ENCODE peak calls at places on chromosomes 11 and 22, in six cellular contexts. X is IMR-90, B is neuronal stem cell, K is mesenchymal stem cell, O is H1, R is trophoblast cell. T is an unnamed sample.

GRCh38 chr11:113591122-113591521 is 115.0 kb downstream of the TMPRSS5 start:
- DNase-seq in X (no peak), K (no peak), O (no peak), R (no peak), B (no peak), T (no peak)

GRCh38 chr11:73415854-73416615 is 39.8 kb downstream of the RELT start:
- DNase-seq in B (no peak), K (no peak), X (peak; percentile 55), O (no peak), R (no peak), T (no peak)

GRCh38 chr11:26743622-26744021 is 21.8 kb upstream of the SLC5A12 start:
- DNase-seq in R (no peak), O (no peak), B (no peak), X (no peak), K (no peak), T (no peak)

GRCh38 chr11:118607401-118608267 is at the start of gene PHLDB1:
- DNase-seq in R (peak; percentile 44), K (peak; percentile 83), X (peak; percentile 67), O (no peak), B (no peak), T (peak; percentile 64)

GRCh38 chr11:107250017-107250416 is 207.6 kb downstream of the CWF19L2 start:
- DNase-seq in X (no peak), K (no peak), O (no peak), R (no peak), B (no peak), T (peak; percentile 38)

GRCh38 chr11:12893787-12894672 is 115.1 kb upstream of the RASSF10 start:
- DNase-seq in O (no peak), K (peak; percentile 59), R (peak; percentile 76), B (peak; percentile 59), X (peak; percentile 52), T (peak; percentile 57)

GRCh38 chr11:64875369-64876225 is 2.8 kb downstream of the EHD1 start:
- DNase-seq in O (no peak), X (no peak), R (no peak), B (no peak), K (no peak), T (no peak)

GRCh38 chr11:87840786-87841185 is 334.5 kb downstream of the RAB38 start:
- DNase-seq in B (no peak), K (no peak), X (no peak), O (no peak), R (peak; percentile 11), T (no peak)

GRCh38 chr22:35893698-35894097 is 134.9 kb downstream of the RBFOX2 start:
- DNase-seq in B (no peak), O (no peak), K (peak; percentile 50), X (peak; percentile 43), R (no peak), T (no peak)

GRCh38 chr22:23893446-23893956 is 682 bp upstream of the MIF start:
- DNase-seq in R (peak; percentile 12), K (no peak), O (no peak), B (no peak), X (no peak), T (no peak)

GRCh38 chr22:47281126-47282106 is 519.0 kb downstream of the TBC1D22A start:
- DNase-seq in X (peak; percentile 41), O (no peak), K (no peak), R (no peak), B (no peak), T (no peak)

GRCh38 chr22:26479792-26480610 is 3.6 kb downstream of the HPS4 start:
- DNase-seq in K (no peak), O (no peak), R (no peak), X (no peak), B (no peak), T (no peak)

GRCh38 chr11:14537134-14537599 is 17.0 kb upstream of the PSMA1 start:
- DNase-seq in B (peak; percentile 18), R (peak; percentile 15), X (peak; percentile 15), O (no peak), K (peak; percentile 48), T (no peak)

DNA sequence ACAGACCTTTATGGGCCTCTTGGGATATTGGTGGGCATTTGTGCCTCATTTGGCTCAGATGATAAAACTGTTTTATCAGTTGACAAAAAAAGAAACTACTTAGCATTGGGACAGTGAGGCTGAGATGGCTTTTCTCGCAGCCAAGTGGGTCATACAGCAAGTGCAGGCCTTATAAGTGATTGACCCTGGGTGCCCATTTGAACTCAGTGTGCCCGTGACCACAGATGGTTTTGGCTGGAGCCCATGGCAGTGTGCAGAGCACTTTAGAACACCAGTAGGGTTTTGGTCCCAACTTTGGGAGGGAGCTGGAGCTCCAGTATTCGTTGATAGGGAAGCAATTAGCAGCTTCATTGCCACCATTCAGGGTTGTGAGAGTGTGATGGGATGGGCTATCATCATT is 404.5 kb upstream of the LARGE1 start:
- DNase-seq in B (no peak), K (no peak), X (no peak), R (no peak), O (no peak), T (no peak)
- H4K91ac ChIP-seq in B (no peak overlapping the region), K (no peak overlapping the region), X (no peak overlapping the region), R (no peak overlapping the region), O (no peak overlapping the region), T (no peak overlapping the region)

GRCh38 chr11:6481012-6481923 is at the start of the genes ARFIP2 and TIMM10B:
- DNase-seq in B (peak; percentile 93), X (peak; percentile 98), K (peak; percentile 99), O (peak; percentile 84), R (peak; percentile 99), T (peak; percentile 99)

GRCh38 chr11:6480299-6480914 is 724 bp downstream of the ARFIP2 start:
- DNase-seq in O (no peak), R (no peak), K (peak; percentile 14), X (no peak), B (no peak), T (no peak)

GRCh38 chr11:6482431-6482830 is 1.1 kb downstream of the TIMM10B start:
- DNase-seq in O (no peak), B (no peak), X (no peak), R (no peak), K (peak; percentile 42), T (no peak)

GRCh38 chr11:6483015-6483414 is 1.7 kb downstream of the TIMM10B start:
- DNase-seq in B (no peak), O (no peak), K (no peak), R (no peak), X (no peak), T (no peak)

GRCh38 chr11:6481924-6482275 is 599 bp downstream of the TIMM10B start:
- DNase-seq in X (no peak), R (no peak), B (no peak), K (no peak), O (no peak), T (no peak)
- H2AFZ ChIP-seq in X (peak overlapping the region; percentile 96), R (peak overlapping the region; percentile 35), B (peak overlapping the region; percentile 70), K (no peak overlapping the region), O (no peak overlapping the region), T (no peak overlapping the region)

GRCh38 chr22:29872145-29872893 is 10.7 kb upstream of the MTMR3 start:
- DNase-seq in R (no peak), K (no peak), X (no peak), B (no peak), O (no peak), T (peak; percentile 39)

GRCh38 chr22:29861672-29862297 is 21.2 kb upstream of the MTMR3 start:
- DNase-seq in K (no peak), B (no peak), O (no peak), R (no peak), X (no peak), T (no peak)

GRCh38 chr22:29870574-29870973 is 12.4 kb upstream of the MTMR3 start:
- DNase-seq in K (no peak), B (no peak), R (no peak), O (no peak), X (no peak), T (no peak)

GRCh38 chr22:29871684-29872083 is 11.3 kb upstream of the MTMR3 start:
- DNase-seq in X (no peak), B (no peak), O (no peak), K (peak; percentile 44), R (no peak), T (no peak)

DNA sequence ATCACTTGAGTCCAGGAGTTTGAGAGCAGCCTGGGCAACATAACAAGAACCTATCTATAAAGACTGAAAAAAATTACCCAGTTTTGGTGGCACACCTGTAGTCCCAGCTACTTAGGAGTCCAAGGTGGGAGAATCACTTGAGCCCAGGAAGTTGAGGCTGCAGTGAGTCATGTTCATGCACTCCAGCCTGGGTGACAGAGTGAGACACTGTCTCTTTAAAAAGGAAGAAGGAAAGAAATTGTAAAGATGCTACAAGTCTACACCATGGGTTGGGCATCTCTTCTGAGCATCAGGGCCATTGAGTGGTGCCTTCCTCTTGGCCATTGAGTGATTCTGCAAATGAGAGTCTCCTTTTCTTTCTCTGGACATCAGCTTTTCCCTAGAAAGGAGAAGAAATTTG is 15.7 kb upstream of the MTMR3 start:
- DNase-seq in R (no peak), K (no peak), X (no peak), B (no peak), O (no peak), T (no peak)
- H4K91ac ChIP-seq in R (no peak overlapping the region), K (no peak overlapping the region), X (no peak overlapping the region), B (no peak overlapping the region), O (no peak overlapping the region), T (no peak overlapping the region)

GRCh38 chr11:94304559-94304958 is at the start of gene IZUMO1R:
- DNase-seq in X (no peak), R (no peak), B (no peak), O (no peak), K (no peak), T (no peak)

GRCh38 chr11:94302806-94303205 is 1.6 kb upstream of the IZUMO1R start:
- DNase-seq in X (no peak), O (no peak), B (no peak), R (no peak), K (no peak), T (no peak)

GRCh38 chr11:94305146-94305545 is 766 bp downstream of the IZUMO1R start:
- DNase-seq in R (peak; percentile 45), X (peak; percentile 52), O (no peak), B (no peak), K (no peak), T (no peak)

GRCh38 chr11:94307101-94307791 is 2.9 kb downstream of the IZUMO1R start:
- DNase-seq in X (no peak), B (no peak), O (no peak), K (no peak), R (no peak), T (no peak)

GRCh38 chr11:94303884-94304459 is 408 bp upstream of the IZUMO1R start:
- DNase-seq in R (no peak), X (no peak), O (no peak), K (no peak), B (no peak), T (no peak)
- H2AFZ ChIP-seq in R (no peak overlapping the region), X (no peak overlapping the region), O (peak overlapping the region; percentile 40), K (no peak overlapping the region), B (no peak overlapping the region), T (no peak overlapping the region)